ENCODE peak calls at places on chromosome 21, in five cellular contexts. One of them, this sample, is unnamed.

GRCh38 chr21:14771587-14771986 is 225.5 kb upstream of the SAMSN1 start:
- DNase-seq in hepatocyte: no peak
- DNase-seq in keratinocyte: no peak
- DNase-seq in neural progenitor cell: no peak
- DNase-seq in IMR-90: no peak
- DNase-seq in this sample: no peak

GRCh38 chr21:35940074-35940927 is 120.0 kb downstream of the SETD4 start:
- DNase-seq in keratinocyte: no peak
- DNase-seq in hepatocyte: peak
- DNase-seq in IMR-90: peak
- DNase-seq in neural progenitor cell: peak
- DNase-seq in this sample: peak

GRCh38 chr21:17673261-17674020 is 60.7 kb upstream of the BTG3 start:
- DNase-seq in neural progenitor cell: peak
- DNase-seq in IMR-90: no peak
- DNase-seq in keratinocyte: no peak
- DNase-seq in hepatocyte: no peak
- DNase-seq in this sample: peak

GRCh38 chr21:36747815-36748381 is 49.0 kb downstream of the SIM2 start:
- DNase-seq in keratinocyte: no peak
- DNase-seq in hepatocyte: peak
- DNase-seq in IMR-90: peak
- DNase-seq in neural progenitor cell: peak
- DNase-seq in this sample: no peak

GRCh38 chr21:18369115-18369514 is 34.5 kb downstream of the TMPRSS15 start:
- DNase-seq in neural progenitor cell: peak
- DNase-seq in keratinocyte: no peak
- DNase-seq in IMR-90: no peak
- DNase-seq in hepatocyte: peak
- DNase-seq in this sample: no peak

GRCh38 chr21:20998456-20998789 is 214 bp downstream of the NCAM2 start:
- DNase-seq in keratinocyte: no peak
- DNase-seq in neural progenitor cell: no peak
- DNase-seq in IMR-90: no peak
- DNase-seq in hepatocyte: no peak
- DNase-seq in this sample: no peak

GRCh38 chr21:38042246-38042645 is 126.0 kb upstream of the KCNJ6 start:
- DNase-seq in hepatocyte: peak
- DNase-seq in IMR-90: no peak
- DNase-seq in keratinocyte: no peak
- DNase-seq in neural progenitor cell: no peak
- DNase-seq in this sample: peak

GRCh38 chr21:38793926-38794713 is 11.6 kb upstream of the ETS2 start:
- DNase-seq in keratinocyte: no peak
- DNase-seq in hepatocyte: peak
- DNase-seq in neural progenitor cell: no peak
- DNase-seq in IMR-90: no peak
- DNase-seq in this sample: no peak

GRCh38 chr21:40070871-40071270 is 203.6 kb downstream of the PCP4 start:
- DNase-seq in hepatocyte: no peak
- DNase-seq in IMR-90: no peak
- DNase-seq in neural progenitor cell: no peak
- DNase-seq in keratinocyte: no peak
- DNase-seq in this sample: peak

GRCh38 chr21:14753466-14754258 is 207.5 kb upstream of the SAMSN1 start:
- DNase-seq in IMR-90: no peak
- DNase-seq in keratinocyte: no peak
- DNase-seq in neural progenitor cell: no peak
- DNase-seq in hepatocyte: no peak
- DNase-seq in this sample: no peak

GRCh38 chr21:31470896-31471694 is 127.0 kb upstream of the TIAM1 start:
- DNase-seq in keratinocyte: no peak
- DNase-seq in hepatocyte: no peak
- DNase-seq in neural progenitor cell: peak
- DNase-seq in IMR-90: no peak
- DNase-seq in this sample: no peak

GRCh38 chr21:40863839-40864238 is 16.9 kb upstream of the DSCAM start:
- DNase-seq in neural progenitor cell: no peak
- DNase-seq in IMR-90: no peak
- DNase-seq in keratinocyte: no peak
- DNase-seq in hepatocyte: no peak
- DNase-seq in this sample: no peak

GRCh38 chr21:36155603-36156338 is 853 bp upstream of the DOP1B start:
- DNase-seq in hepatocyte: peak
- DNase-seq in keratinocyte: no peak
- DNase-seq in neural progenitor cell: peak
- DNase-seq in IMR-90: no peak
- DNase-seq in this sample: peak

GRCh38 chr21:21481238-21481637 is 483.0 kb downstream of the NCAM2 start:
- DNase-seq in hepatocyte: no peak
- DNase-seq in IMR-90: peak
- DNase-seq in keratinocyte: no peak
- DNase-seq in neural progenitor cell: no peak
- DNase-seq in this sample: no peak

GRCh38 chr21:39137248-39138186 is 45.7 kb downstream of the PSMG1 start:
- DNase-seq in IMR-90: peak
- DNase-seq in keratinocyte: no peak
- DNase-seq in hepatocyte: peak
- DNase-seq in neural progenitor cell: peak
- DNase-seq in this sample: peak

GRCh38 chr21:14616303-14617039 is 70.4 kb upstream of the SAMSN1 start:
- DNase-seq in IMR-90: no peak
- DNase-seq in hepatocyte: no peak
- DNase-seq in neural progenitor cell: no peak
- DNase-seq in keratinocyte: no peak
- DNase-seq in this sample: peak

GRCh38 chr21:33078907-33079582 is 9.1 kb downstream of the OLIG1 start:
- DNase-seq in IMR-90: peak
- DNase-seq in hepatocyte: peak
- DNase-seq in neural progenitor cell: no peak
- DNase-seq in keratinocyte: no peak
- DNase-seq in this sample: peak
- H3K4me2 ChIP-seq in IMR-90: no peak
- H3K4me2 ChIP-seq in hepatocyte: no peak
- H3K4me2 ChIP-seq in neural progenitor cell: no peak
- H3K4me2 ChIP-seq in keratinocyte: no peak
- H3K4me2 ChIP-seq in this sample: peak

GRCh38 chr21:25507522-25507921 is 99.8 kb downstream of the MRPL39 start:
- DNase-seq in keratinocyte: no peak
- DNase-seq in IMR-90: peak
- DNase-seq in hepatocyte: no peak
- DNase-seq in neural progenitor cell: no peak
- DNase-seq in this sample: no peak
- H3K4me2 ChIP-seq in keratinocyte: no peak
- H3K4me2 ChIP-seq in IMR-90: no peak
- H3K4me2 ChIP-seq in hepatocyte: no peak
- H3K4me2 ChIP-seq in neural progenitor cell: no peak
- H3K4me2 ChIP-seq in this sample: no peak

GRCh38 chr21:42234026-42234425 is 15.1 kb downstream of the ABCG1 start:
- DNase-seq in IMR-90: no peak
- DNase-seq in neural progenitor cell: peak
- DNase-seq in keratinocyte: no peak
- DNase-seq in hepatocyte: no peak
- DNase-seq in this sample: no peak

GRCh38 chr21:42236693-42237092 is 17.8 kb downstream of the ABCG1 start:
- DNase-seq in neural progenitor cell: no peak
- DNase-seq in hepatocyte: no peak
- DNase-seq in IMR-90: no peak
- DNase-seq in keratinocyte: no peak
- DNase-seq in this sample: no peak

GRCh38 chr21:42234464-42235241 is 15.7 kb downstream of the ABCG1 start:
- DNase-seq in keratinocyte: no peak
- DNase-seq in neural progenitor cell: peak
- DNase-seq in IMR-90: peak
- DNase-seq in hepatocyte: peak
- DNase-seq in this sample: peak

GRCh38 chr21:42236014-42236413 is 17.1 kb downstream of the ABCG1 start:
- DNase-seq in hepatocyte: no peak
- DNase-seq in neural progenitor cell: no peak
- DNase-seq in keratinocyte: no peak
- DNase-seq in IMR-90: no peak
- DNase-seq in this sample: no peak

DNA sequence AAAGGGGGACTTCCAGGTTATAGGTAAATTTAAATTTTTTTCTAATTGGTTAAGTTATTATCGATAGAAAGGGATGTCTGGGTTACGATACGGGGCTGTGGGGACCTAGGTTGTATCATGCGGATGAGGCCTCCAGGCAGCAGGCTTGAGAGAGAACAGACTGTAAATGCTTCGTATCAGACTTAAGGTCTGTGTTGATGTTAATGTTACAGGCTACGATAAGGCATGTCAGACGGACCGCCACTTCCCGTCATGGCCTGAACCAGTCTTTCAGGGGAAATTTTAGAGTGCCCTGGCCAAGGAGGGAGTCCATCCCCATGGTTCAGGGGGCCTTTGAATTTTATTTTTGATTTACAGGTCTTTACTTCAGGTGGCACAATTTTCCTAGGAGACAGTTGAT is 16.7 kb downstream of the ABCG1 start:
- DNase-seq in keratinocyte: no peak
- DNase-seq in neural progenitor cell: no peak
- DNase-seq in IMR-90: no peak
- DNase-seq in hepatocyte: peak
- DNase-seq in this sample: no peak
- H3K4me2 ChIP-seq in keratinocyte: peak
- H3K4me2 ChIP-seq in neural progenitor cell: peak
- H3K4me2 ChIP-seq in IMR-90: no peak
- H3K4me2 ChIP-seq in hepatocyte: peak
- H3K4me2 ChIP-seq in this sample: no peak

GRCh38 chr21:34912022-34912933 is 136.8 kb downstream of the RUNX1 start:
- DNase-seq in hepatocyte: no peak
- DNase-seq in neural progenitor cell: no peak
- DNase-seq in IMR-90: no peak
- DNase-seq in keratinocyte: no peak
- DNase-seq in this sample: no peak

GRCh38 chr21:34911360-34911759 is 137.7 kb downstream of the RUNX1 start:
- DNase-seq in hepatocyte: no peak
- DNase-seq in IMR-90: no peak
- DNase-seq in keratinocyte: no peak
- DNase-seq in neural progenitor cell: no peak
- DNase-seq in this sample: no peak

GRCh38 chr21:34914239-34914638 is 134.9 kb downstream of the RUNX1 start:
- DNase-seq in hepatocyte: no peak
- DNase-seq in keratinocyte: no peak
- DNase-seq in neural progenitor cell: no peak
- DNase-seq in IMR-90: no peak
- DNase-seq in this sample: no peak

GRCh38 chr21:34915364-34915834 is 133.7 kb downstream of the RUNX1 start:
- DNase-seq in IMR-90: peak
- DNase-seq in hepatocyte: no peak
- DNase-seq in keratinocyte: peak
- DNase-seq in neural progenitor cell: no peak
- DNase-seq in this sample: no peak

GRCh38 chr21:34913786-34914185 is 135.3 kb downstream of the RUNX1 start:
- DNase-seq in IMR-90: peak
- DNase-seq in hepatocyte: no peak
- DNase-seq in keratinocyte: no peak
- DNase-seq in neural progenitor cell: no peak
- DNase-seq in this sample: no peak
- H3K4me2 ChIP-seq in IMR-90: no peak
- H3K4me2 ChIP-seq in hepatocyte: no peak
- H3K4me2 ChIP-seq in keratinocyte: no peak
- H3K4me2 ChIP-seq in neural progenitor cell: no peak
- H3K4me2 ChIP-seq in this sample: no peak

DNA sequence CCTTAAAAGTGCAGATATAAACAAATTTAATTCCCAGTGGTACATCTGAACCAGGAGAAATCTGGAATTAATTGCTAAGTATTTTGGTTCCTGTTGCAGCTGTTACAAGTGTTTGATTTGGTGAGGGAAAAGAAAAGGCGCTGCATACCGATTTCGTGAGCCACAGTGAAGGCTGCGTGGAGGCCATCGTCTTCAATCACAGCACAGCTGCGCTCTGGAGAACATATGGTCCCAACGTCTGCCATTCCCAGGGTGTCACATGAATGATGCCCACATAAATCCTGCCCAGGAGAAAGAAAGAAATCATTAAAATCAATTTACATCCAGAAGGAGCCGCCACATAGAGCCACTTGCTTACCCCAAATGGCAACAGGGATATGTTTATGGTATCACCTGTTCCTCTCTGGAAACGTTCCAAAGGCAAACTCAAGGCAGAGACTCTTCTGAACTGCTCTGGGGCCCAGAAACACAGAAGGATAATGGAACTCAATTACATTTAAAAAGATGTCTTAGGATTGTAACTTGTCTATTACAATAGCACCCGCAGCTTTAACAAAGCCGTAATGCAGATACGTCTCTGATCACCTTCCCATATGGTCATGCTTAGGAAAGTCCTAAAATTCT is 12.2 kb downstream of the ADAMTS5 start:
- DNase-seq in hepatocyte: no peak
- DNase-seq in IMR-90: no peak
- DNase-seq in keratinocyte: no peak
- DNase-seq in neural progenitor cell: no peak
- DNase-seq in this sample: no peak
- H3K4me2 ChIP-seq in hepatocyte: no peak
- H3K4me2 ChIP-seq in IMR-90: no peak
- H3K4me2 ChIP-seq in keratinocyte: no peak
- H3K4me2 ChIP-seq in neural progenitor cell: no peak
- H3K4me2 ChIP-seq in this sample: no peak

GRCh38 chr21:43928230-43928607 is 63.2 kb downstream of the AGPAT3 start:
- DNase-seq in neural progenitor cell: no peak
- DNase-seq in IMR-90: no peak
- DNase-seq in hepatocyte: no peak
- DNase-seq in keratinocyte: no peak
- DNase-seq in this sample: no peak

GRCh38 chr21:43929217-43929971 is 64.4 kb downstream of the AGPAT3 start:
- DNase-seq in keratinocyte: no peak
- DNase-seq in neural progenitor cell: no peak
- DNase-seq in hepatocyte: no peak
- DNase-seq in IMR-90: no peak
- DNase-seq in this sample: no peak

GRCh38 chr21:43930074-43930847 is 65.2 kb downstream of the AGPAT3 start:
- DNase-seq in hepatocyte: no peak
- DNase-seq in keratinocyte: no peak
- DNase-seq in neural progenitor cell: no peak
- DNase-seq in IMR-90: no peak
- DNase-seq in this sample: no peak

GRCh38 chr21:43927591-43928229 is 62.7 kb downstream of the AGPAT3 start:
- DNase-seq in neural progenitor cell: no peak
- DNase-seq in keratinocyte: no peak
- DNase-seq in hepatocyte: no peak
- DNase-seq in IMR-90: no peak
- DNase-seq in this sample: no peak

GRCh38 chr21:43928726-43929125 is 63.7 kb downstream of the AGPAT3 start:
- DNase-seq in hepatocyte: no peak
- DNase-seq in keratinocyte: no peak
- DNase-seq in IMR-90: no peak
- DNase-seq in neural progenitor cell: no peak
- DNase-seq in this sample: no peak
- H3K4me2 ChIP-seq in hepatocyte: no peak
- H3K4me2 ChIP-seq in keratinocyte: no peak
- H3K4me2 ChIP-seq in IMR-90: no peak
- H3K4me2 ChIP-seq in neural progenitor cell: no peak
- H3K4me2 ChIP-seq in this sample: no peak

GRCh38 chr21:42590431-42591131 is 62.8 kb upstream of the PDE9A start:
- DNase-seq in neural progenitor cell: no peak
- DNase-seq in IMR-90: no peak
- DNase-seq in hepatocyte: no peak
- DNase-seq in keratinocyte: no peak
- DNase-seq in this sample: no peak
- H3K4me2 ChIP-seq in neural progenitor cell: no peak
- H3K4me2 ChIP-seq in IMR-90: no peak
- H3K4me2 ChIP-seq in hepatocyte: no peak
- H3K4me2 ChIP-seq in keratinocyte: no peak
- H3K4me2 ChIP-seq in this sample: no peak

GRCh38 chr21:45436371-45437040 is 31.5 kb downstream of the COL18A1 start:
- DNase-seq in hepatocyte: no peak
- DNase-seq in IMR-90: no peak
- DNase-seq in neural progenitor cell: no peak
- DNase-seq in keratinocyte: no peak
- DNase-seq in this sample: no peak
- H3K4me2 ChIP-seq in hepatocyte: no peak
- H3K4me2 ChIP-seq in IMR-90: no peak
- H3K4me2 ChIP-seq in neural progenitor cell: no peak
- H3K4me2 ChIP-seq in keratinocyte: no peak
- H3K4me2 ChIP-seq in this sample: no peak

This sample was measured in mammary epithelial cell.